ENCODE peak calls at places on chromosomes 13 and 19, in eight cellular contexts. P is ELR, B is NCI-H1417, H is HCEC 1CT, X is head of caudate nucleus, C is aorta, Y is NCI-H146, D is RWPE1. T is an unnamed sample.

GRCh38 chr13:110525328-110526319 is 35.9 kb downstream of the RAB20 start:
- DNase-seq in X (no peak), Y (peak), P (no peak), C (peak), B (peak), D (no peak), H (no peak), T (peak)

GRCh38 chr13:44853641-44854040 is 135.6 kb downstream of the NUFIP1 start:
- DNase-seq in P (no peak), D (peak), X (no peak), Y (peak), H (no peak), C (no peak), B (peak), T (no peak)

GRCh38 chr19:10625762-10626138 is 397 bp downstream of the SLC44A2 start:
- DNase-seq in P (no peak), D (peak), Y (peak), B (no peak), H (no peak), X (no peak), C (no peak), T (no peak)

GRCh38 chr13:42333613-42334328 is 61.8 kb downstream of the AKAP11 start:
- DNase-seq in H (peak), D (peak), Y (peak), B (no peak), P (peak), C (no peak), X (no peak), T (no peak)

GRCh38 chr19:50794778-50795664 is 4.8 kb downstream of the ACP4 start:
- DNase-seq in X (no peak), B (no peak), C (no peak), D (no peak), P (peak), H (peak), Y (peak), T (no peak)

GRCh38 chr13:59996461-59996860 is 167.3 kb downstream of the DIAPH3 start:
- DNase-seq in P (no peak), X (no peak), B (no peak), Y (no peak), H (no peak), C (no peak), D (no peak), T (no peak)

GRCh38 chr19:44846455-44847143 is 502 bp downstream of the NECTIN2 start:
- DNase-seq in X (no peak), P (peak), H (no peak), C (peak), D (peak), Y (peak), B (no peak), T (peak)

GRCh38 chr19:53868892-53869804 is 1.5 kb downstream of the MYADM start:
- DNase-seq in Y (peak), H (peak), X (no peak), P (peak), C (peak), D (peak), B (no peak), T (peak)

GRCh38 chr19:43594710-43595604 is 977 bp downstream of the IRGQ start:
- DNase-seq in H (peak), X (no peak), P (peak), Y (no peak), B (peak), D (peak), C (peak), T (peak)

GRCh38 chr19:8571006-8571411 is 6.2 kb downstream of the MYO1F start:
- DNase-seq in C (peak), D (no peak), P (peak), B (no peak), Y (no peak), H (peak), X (no peak), T (peak)

GRCh38 chr19:45171211-45171623 is 6.8 kb downstream of the TRAPPC6A start:
- DNase-seq in H (no peak), D (no peak), P (no peak), C (no peak), Y (no peak), X (no peak), B (no peak), T (no peak)

GRCh38 chr13:97282705-97283104 is 60.6 kb downstream of the MBNL2 start:
- DNase-seq in D (no peak), Y (no peak), H (no peak), X (no peak), B (no peak), P (no peak), C (no peak), T (no peak)

GRCh38 chr19:47084879-47085439 is 28.6 kb downstream of the ZC3H4 start:
- DNase-seq in C (no peak), P (no peak), D (no peak), B (no peak), Y (no peak), H (no peak), X (no peak), T (no peak)

GRCh38 chr13:97125051-97125809 is 96.9 kb upstream of the MBNL2 start:
- DNase-seq in D (peak), Y (no peak), P (peak), C (no peak), B (peak), X (no peak), H (peak), T (no peak)

GRCh38 chr13:113559901-113560644 is 24.5 kb upstream of the TFDP1 start:
- DNase-seq in X (no peak), P (no peak), C (no peak), B (no peak), H (no peak), D (no peak), Y (no peak), T (no peak)

T was measured in trophoblast cell.